ENCODE peak calls at places on chromosomes 3 and 15, in six cellular contexts. One of them, this sample, is unnamed.

GRCh38 chr3:113174806-113175490 is 36.4 kb upstream of the BOC start:
- DNase-seq in epithelial cell of proximal tubule: no peak
- DNase-seq in SK-N-SH: no peak
- DNase-seq in GM23248: peak; percentile 34
- DNase-seq in nucleus accumbens: no peak
- DNase-seq in effector memory CD4-positive, alpha-beta T cell: no peak
- DNase-seq in this sample: no peak

GRCh38 chr3:187744169-187745151 is 808 bp downstream of the BCL6 start:
- DNase-seq in epithelial cell of proximal tubule: no peak
- DNase-seq in SK-N-SH: peak; percentile 61
- DNase-seq in GM23248: peak; percentile 69
- DNase-seq in nucleus accumbens: peak; percentile 78
- DNase-seq in effector memory CD4-positive, alpha-beta T cell: peak; percentile 39
- DNase-seq in this sample: no peak

GRCh38 chr3:136380530-136380929 is 130.4 kb downstream of the PCCB start:
- DNase-seq in epithelial cell of proximal tubule: no peak
- DNase-seq in SK-N-SH: no peak
- DNase-seq in GM23248: peak; percentile 37
- DNase-seq in nucleus accumbens: no peak
- DNase-seq in effector memory CD4-positive, alpha-beta T cell: no peak
- DNase-seq in this sample: no peak

GRCh38 chr3:45566205-45566604 is 28.3 kb upstream of the LIMD1 start:
- DNase-seq in epithelial cell of proximal tubule: no peak
- DNase-seq in SK-N-SH: no peak
- DNase-seq in GM23248: no peak
- DNase-seq in nucleus accumbens: no peak
- DNase-seq in effector memory CD4-positive, alpha-beta T cell: no peak
- DNase-seq in this sample: no peak

GRCh38 chr3:129688310-129688895 is 81.9 kb upstream of the PLXND1 start:
- DNase-seq in epithelial cell of proximal tubule: no peak
- DNase-seq in SK-N-SH: peak; percentile 38
- DNase-seq in GM23248: peak; percentile 87
- DNase-seq in nucleus accumbens: peak; percentile 74
- DNase-seq in effector memory CD4-positive, alpha-beta T cell: no peak
- DNase-seq in this sample: no peak

GRCh38 chr3:133949438-133949837 is 53.8 kb upstream of the RAB6B start:
- DNase-seq in epithelial cell of proximal tubule: no peak
- DNase-seq in SK-N-SH: no peak
- DNase-seq in GM23248: no peak
- DNase-seq in nucleus accumbens: no peak
- DNase-seq in effector memory CD4-positive, alpha-beta T cell: no peak
- DNase-seq in this sample: no peak

GRCh38 chr3:32453346-32453745 is 49.3 kb downstream of the CMTM6 start:
- DNase-seq in epithelial cell of proximal tubule: no peak
- DNase-seq in SK-N-SH: no peak
- DNase-seq in GM23248: peak; percentile 93
- DNase-seq in nucleus accumbens: no peak
- DNase-seq in effector memory CD4-positive, alpha-beta T cell: no peak
- DNase-seq in this sample: no peak

GRCh38 chr3:47431225-47431624 is 44.5 kb downstream of the SCAP start:
- DNase-seq in epithelial cell of proximal tubule: no peak
- DNase-seq in SK-N-SH: no peak
- DNase-seq in GM23248: no peak
- DNase-seq in nucleus accumbens: no peak
- DNase-seq in effector memory CD4-positive, alpha-beta T cell: no peak
- DNase-seq in this sample: no peak

GRCh38 chr3:195550723-195551122 is 7.6 kb upstream of the PPP1R2 start:
- DNase-seq in epithelial cell of proximal tubule: no peak
- DNase-seq in SK-N-SH: no peak
- DNase-seq in GM23248: no peak
- DNase-seq in nucleus accumbens: no peak
- DNase-seq in effector memory CD4-positive, alpha-beta T cell: no peak
- DNase-seq in this sample: no peak

GRCh38 chr15:63531586-63531985 is 27.2 kb downstream of the USP3 start:
- DNase-seq in epithelial cell of proximal tubule: no peak
- DNase-seq in SK-N-SH: no peak
- DNase-seq in GM23248: no peak
- DNase-seq in nucleus accumbens: no peak
- DNase-seq in effector memory CD4-positive, alpha-beta T cell: no peak
- DNase-seq in this sample: no peak

GRCh38 chr15:42156266-42156922 is at the start of gene PLA2G4F:
- DNase-seq in epithelial cell of proximal tubule: no peak
- DNase-seq in SK-N-SH: no peak
- DNase-seq in GM23248: no peak
- DNase-seq in nucleus accumbens: no peak
- DNase-seq in effector memory CD4-positive, alpha-beta T cell: no peak
- DNase-seq in this sample: no peak

GRCh38 chr15:70435872-70436271 is 327.5 kb downstream of the UACA start:
- DNase-seq in epithelial cell of proximal tubule: no peak
- DNase-seq in SK-N-SH: no peak
- DNase-seq in GM23248: no peak
- DNase-seq in nucleus accumbens: no peak
- DNase-seq in effector memory CD4-positive, alpha-beta T cell: no peak
- DNase-seq in this sample: no peak

GRCh38 chr15:32028921-32029320 is 1.4 kb upstream of the CHRNA7 start:
- DNase-seq in epithelial cell of proximal tubule: no peak
- DNase-seq in SK-N-SH: peak; percentile 62
- DNase-seq in GM23248: no peak
- DNase-seq in nucleus accumbens: no peak
- DNase-seq in effector memory CD4-positive, alpha-beta T cell: no peak
- DNase-seq in this sample: no peak

GRCh38 chr3:69324362-69325025 is 61.4 kb downstream of the FRMD4B start:
- DNase-seq in epithelial cell of proximal tubule: no peak
- DNase-seq in SK-N-SH: peak; percentile 34
- DNase-seq in GM23248: no peak
- DNase-seq in nucleus accumbens: no peak
- DNase-seq in effector memory CD4-positive, alpha-beta T cell: no peak
- DNase-seq in this sample: no peak

GRCh38 chr3:8994226-8994625 is 31.0 kb upstream of the RAD18 start:
- DNase-seq in epithelial cell of proximal tubule: no peak
- DNase-seq in SK-N-SH: no peak
- DNase-seq in GM23248: no peak
- DNase-seq in nucleus accumbens: no peak
- DNase-seq in effector memory CD4-positive, alpha-beta T cell: no peak
- DNase-seq in this sample: no peak

GRCh38 chr3:145017959-145018358 is 1046.3 kb downstream of the DIPK2A start:
- DNase-seq in epithelial cell of proximal tubule: no peak
- DNase-seq in SK-N-SH: no peak
- DNase-seq in GM23248: no peak
- DNase-seq in nucleus accumbens: no peak
- DNase-seq in effector memory CD4-positive, alpha-beta T cell: no peak
- DNase-seq in this sample: peak; percentile 44

GRCh38 chr15:29747837-29748417 is 74.3 kb downstream of the TJP1 start:
- DNase-seq in epithelial cell of proximal tubule: no peak
- DNase-seq in SK-N-SH: peak; percentile 17
- DNase-seq in GM23248: peak; percentile 39
- DNase-seq in nucleus accumbens: no peak
- DNase-seq in effector memory CD4-positive, alpha-beta T cell: no peak
- DNase-seq in this sample: no peak

GRCh38 chr15:84715442-84716035 is 400 bp downstream of the SEC11A start:
- DNase-seq in epithelial cell of proximal tubule: no peak
- DNase-seq in SK-N-SH: peak; percentile 27
- DNase-seq in GM23248: peak; percentile 70
- DNase-seq in nucleus accumbens: peak; percentile 49
- DNase-seq in effector memory CD4-positive, alpha-beta T cell: no peak
- DNase-seq in this sample: no peak

GRCh38 chr15:36415643-36416042 is 163.8 kb upstream of the CDIN1 start:
- DNase-seq in epithelial cell of proximal tubule: no peak
- DNase-seq in SK-N-SH: no peak
- DNase-seq in GM23248: peak; percentile 81
- DNase-seq in nucleus accumbens: no peak
- DNase-seq in effector memory CD4-positive, alpha-beta T cell: no peak
- DNase-seq in this sample: no peak

GRCh38 chr15:63490345-63491034 is 13.9 kb upstream of the USP3 start:
- DNase-seq in epithelial cell of proximal tubule: no peak
- DNase-seq in SK-N-SH: no peak
- DNase-seq in GM23248: no peak
- DNase-seq in nucleus accumbens: no peak
- DNase-seq in effector memory CD4-positive, alpha-beta T cell: no peak
- DNase-seq in this sample: no peak

GRCh38 chr15:68054658-68055223 is 626 bp downstream of the PIAS1 start:
- DNase-seq in epithelial cell of proximal tubule: no peak
- DNase-seq in SK-N-SH: peak; percentile 84
- DNase-seq in GM23248: peak; percentile 69
- DNase-seq in nucleus accumbens: peak; percentile 62
- DNase-seq in effector memory CD4-positive, alpha-beta T cell: peak; percentile 13
- DNase-seq in this sample: no peak

GRCh38 chr15:85704021-85704420 is 90.7 kb downstream of the KLHL25 start:
- DNase-seq in epithelial cell of proximal tubule: no peak
- DNase-seq in SK-N-SH: no peak
- DNase-seq in GM23248: peak; percentile 67
- DNase-seq in nucleus accumbens: no peak
- DNase-seq in effector memory CD4-positive, alpha-beta T cell: no peak
- DNase-seq in this sample: no peak

GRCh38 chr3:109372639-109373038 is 35.3 kb upstream of the DPPA4 start:
- DNase-seq in epithelial cell of proximal tubule: no peak
- DNase-seq in SK-N-SH: no peak
- DNase-seq in GM23248: no peak
- DNase-seq in nucleus accumbens: no peak
- DNase-seq in effector memory CD4-positive, alpha-beta T cell: no peak
- DNase-seq in this sample: no peak

GRCh38 chr3:11794927-11795326 is 51.8 kb downstream of the TAMM41 start:
- DNase-seq in epithelial cell of proximal tubule: no peak
- DNase-seq in SK-N-SH: no peak
- DNase-seq in GM23248: no peak
- DNase-seq in nucleus accumbens: no peak
- DNase-seq in effector memory CD4-positive, alpha-beta T cell: no peak
- DNase-seq in this sample: no peak

GRCh38 chr3:50428007-50428633 is 68.8 kb upstream of the TMEM115 start:
- DNase-seq in epithelial cell of proximal tubule: no peak
- DNase-seq in SK-N-SH: peak; percentile 88
- DNase-seq in GM23248: no peak
- DNase-seq in nucleus accumbens: no peak
- DNase-seq in effector memory CD4-positive, alpha-beta T cell: no peak
- DNase-seq in this sample: no peak

GRCh38 chr15:52680041-52680391 is 828 bp upstream of the ATOSA start:
- DNase-seq in epithelial cell of proximal tubule: no peak
- DNase-seq in SK-N-SH: peak; percentile 20
- DNase-seq in GM23248: peak; percentile 72
- DNase-seq in nucleus accumbens: no peak
- DNase-seq in effector memory CD4-positive, alpha-beta T cell: no peak
- DNase-seq in this sample: no peak

GRCh38 chr3:44235604-44236484 is 5.8 kb upstream of the TOPAZ1 start:
- DNase-seq in epithelial cell of proximal tubule: peak; percentile 86
- DNase-seq in SK-N-SH: peak; percentile 67
- DNase-seq in GM23248: peak; percentile 92
- DNase-seq in nucleus accumbens: peak; percentile 11
- DNase-seq in effector memory CD4-positive, alpha-beta T cell: peak; percentile 19
- DNase-seq in this sample: peak; percentile 76

GRCh38 chr3:133663569-133664313 is 2.0 kb upstream of the TOPBP1 start:
- DNase-seq in epithelial cell of proximal tubule: no peak
- DNase-seq in SK-N-SH: peak; percentile 67
- DNase-seq in GM23248: peak; percentile 75
- DNase-seq in nucleus accumbens: no peak
- DNase-seq in effector memory CD4-positive, alpha-beta T cell: no peak
- DNase-seq in this sample: peak; percentile 1

GRCh38 chr15:74787251-74788041 is 5.6 kb downstream of the CSK start:
- DNase-seq in epithelial cell of proximal tubule: no peak
- DNase-seq in SK-N-SH: peak; percentile 69
- DNase-seq in GM23248: peak; percentile 74
- DNase-seq in nucleus accumbens: no peak
- DNase-seq in effector memory CD4-positive, alpha-beta T cell: peak; percentile 88
- DNase-seq in this sample: no peak

GRCh38 chr15:47363653-47364052 is 353.7 kb upstream of the SEMA6D start:
- DNase-seq in epithelial cell of proximal tubule: no peak
- DNase-seq in SK-N-SH: no peak
- DNase-seq in GM23248: no peak
- DNase-seq in nucleus accumbens: no peak
- DNase-seq in effector memory CD4-positive, alpha-beta T cell: no peak
- DNase-seq in this sample: no peak

GRCh38 chr15:88331291-88331690 is 74.8 kb upstream of the NTRK3 start:
- DNase-seq in epithelial cell of proximal tubule: no peak
- DNase-seq in SK-N-SH: peak; percentile 62
- DNase-seq in GM23248: peak; percentile 60
- DNase-seq in nucleus accumbens: no peak
- DNase-seq in effector memory CD4-positive, alpha-beta T cell: no peak
- DNase-seq in this sample: no peak